ENCODE peak calls at places on chromosomes 2 and 18, in six cellular contexts. F is CD8-positive, alpha-beta T cell; G is uterus; P is GM23248; V is Peyer's patch; U is HCT116. E is an unnamed sample.

GRCh38 chr2:173218331-173219056 is 136.2 kb upstream of the CDCA7 start:
- DNase-seq in F (no peak), G (no peak), P (peak), V (no peak), U (no peak), E (no peak)

GRCh38 chr18:39909706-39910105 is 2045.3 kb upstream of the PIK3C3 start:
- DNase-seq in F (no peak), G (no peak), P (no peak), V (no peak), U (no peak), E (no peak)

GRCh38 chr2:112155331-112156151 is 17.4 kb downstream of the FBLN7 start:
- DNase-seq in F (peak), G (no peak), P (no peak), V (peak), U (no peak), E (no peak)

GRCh38 chr18:74654637-74655036 is 57.0 kb downstream of the ZNF407 start:
- DNase-seq in F (no peak), G (no peak), P (peak), V (no peak), U (no peak), E (peak)

GRCh38 chr2:9574314-9574713 is 18.7 kb upstream of the ADAM17 start:
- DNase-seq in F (no peak), G (no peak), P (peak), V (no peak), U (no peak), E (no peak)

GRCh38 chr2:15809504-15809903 is 130.8 kb upstream of the MYCN start:
- DNase-seq in F (no peak), G (no peak), P (no peak), V (no peak), U (no peak), E (no peak)

GRCh38 chr2:158953926-158954763 is 14.3 kb upstream of the TANC1 start:
- DNase-seq in F (no peak), G (peak), P (peak), V (peak), U (no peak), E (peak)

GRCh38 chr2:177184606-177185005 is 28.0 kb upstream of the HNRNPA3 start:
- DNase-seq in F (no peak), G (no peak), P (no peak), V (no peak), U (no peak), E (no peak)

GRCh38 chr2:151027147-151027546 is 234.5 kb downstream of the RBM43 start:
- DNase-seq in F (no peak), G (no peak), P (no peak), V (no peak), U (no peak), E (no peak)

GRCh38 chr2:8525582-8526402 is 156.1 kb upstream of the ID2 start:
- DNase-seq in F (no peak), G (peak), P (no peak), V (peak), U (no peak), E (peak)

GRCh38 chr2:197461073-197461472 is 7.7 kb downstream of the COQ10B start:
- DNase-seq in F (no peak), G (no peak), P (peak), V (no peak), U (no peak), E (no peak)

GRCh38 chr2:155176345-155176744 is 477.9 kb downstream of the KCNJ3 start:
- DNase-seq in F (no peak), G (no peak), P (no peak), V (no peak), U (no peak), E (no peak)

GRCh38 chr2:236726701-236727450 is 157.3 kb downstream of the ACKR3 start:
- DNase-seq in F (no peak), G (no peak), P (no peak), V (no peak), U (no peak), E (no peak)

GRCh38 chr2:58240938-58241755 is at the start of gene FANCL:
- DNase-seq in F (peak), G (peak), P (peak), V (peak), U (peak), E (peak)

GRCh38 chr2:107091163-107091864 is 205.3 kb upstream of the ST6GAL2 start:
- DNase-seq in F (no peak), G (no peak), P (no peak), V (no peak), U (no peak), E (peak)

GRCh38 chr2:199128476-199129214 is 329.1 kb downstream of the SATB2 start:
- DNase-seq in F (no peak), G (no peak), P (peak), V (no peak), U (no peak), E (no peak)

GRCh38 chr2:238263204-238264071 is 23.6 kb upstream of the HES6 start:
- DNase-seq in F (peak), G (peak), P (peak), V (peak), U (peak), E (peak)

GRCh38 chr2:240463866-240464481 is 28.5 kb downstream of the GPC1 start:
- DNase-seq in F (no peak), G (no peak), P (no peak), V (no peak), U (no peak), E (no peak)

GRCh38 chr2:168490916-168491605 is 35.0 kb downstream of the CERS6 start:
- DNase-seq in F (no peak), G (no peak), P (peak), V (no peak), U (no peak), E (no peak)

GRCh38 chr2:233445152-233445830 is 91.0 kb downstream of the DGKD start:
- DNase-seq in F (no peak), G (no peak), P (no peak), V (no peak), U (no peak), E (no peak)

GRCh38 chr2:8692783-8693768 is 11.2 kb downstream of the ID2 start:
- DNase-seq in F (peak), G (no peak), P (no peak), V (no peak), U (no peak), E (peak)

GRCh38 chr2:227765788-227766187 is 20.1 kb downstream of the SCYGR8 start:
- DNase-seq in F (no peak), G (no peak), P (no peak), V (no peak), U (no peak), E (no peak)

GRCh38 chr2:241615041-241615440 is 21.9 kb downstream of the THAP4 start:
- DNase-seq in F (no peak), G (no peak), P (no peak), V (no peak), U (no peak), E (no peak)

GRCh38 chr2:203484266-203485112 is 50.6 kb downstream of the RAPH1 start:
- DNase-seq in F (peak), G (no peak), P (no peak), V (no peak), U (no peak), E (peak)

GRCh38 chr2:143261986-143262784 is 133.0 kb downstream of the ARHGAP15 start:
- DNase-seq in F (peak), G (no peak), P (peak), V (peak), U (no peak), E (no peak)

GRCh38 chr18:63205791-63206252 is 113.7 kb downstream of the BCL2 start:
- DNase-seq in F (no peak), G (no peak), P (no peak), V (no peak), U (no peak), E (no peak)

GRCh38 chr18:63206433-63207153 is 113.0 kb downstream of the BCL2 start:
- DNase-seq in F (no peak), G (no peak), P (no peak), V (no peak), U (no peak), E (no peak)

GRCh38 chr18:63208676-63209075 is 110.9 kb downstream of the BCL2 start:
- DNase-seq in F (no peak), G (no peak), P (no peak), V (no peak), U (no peak), E (no peak)

GRCh38 chr18:63207154-63207790 is 112.3 kb downstream of the BCL2 start:
- DNase-seq in F (no peak), G (no peak), P (no peak), V (peak), U (no peak), E (no peak)

DNA sequence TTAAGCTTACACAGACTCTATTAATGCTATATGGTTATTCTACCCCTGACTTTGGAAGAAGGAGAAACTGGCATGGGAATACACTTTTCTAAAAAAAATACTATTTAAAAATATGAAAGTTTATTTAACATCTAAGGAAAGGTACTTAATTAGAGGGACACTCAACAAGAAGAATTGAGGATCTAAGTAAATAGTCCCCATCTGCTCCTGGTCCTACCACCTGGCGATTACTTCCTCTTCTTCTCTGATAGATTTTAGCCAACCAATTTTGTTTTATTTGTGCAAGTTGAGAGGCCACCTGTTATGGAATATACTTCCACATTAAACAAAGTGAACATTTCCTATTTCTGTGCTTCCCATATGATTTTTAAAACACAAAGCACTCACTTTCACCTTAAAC is 111.7 kb downstream of the BCL2 start:
- DNase-seq in F (no peak), G (no peak), P (no peak), V (no peak), U (no peak), E (no peak)
- H3K27ac ChIP-seq in F (peak), G (no peak), P (no peak), V (peak), U (no peak), E (no peak)

GRCh38 chr2:172095905-172096660 is 6.6 kb downstream of the DLX2 start:
- DNase-seq in F (no peak), G (no peak), P (peak), V (no peak), U (no peak), E (peak)
- H3K27ac ChIP-seq in F (no peak), G (no peak), P (peak), V (no peak), U (peak), E (peak)

GRCh38 chr2:54897420-54898310 is 152.6 kb downstream of the RTN4 start:
- DNase-seq in F (no peak), G (no peak), P (no peak), V (no peak), U (no peak), E (no peak)

GRCh38 chr2:54902763-54903162 is 147.5 kb downstream of the RTN4 start:
- DNase-seq in F (no peak), G (no peak), P (no peak), V (no peak), U (no peak), E (no peak)

GRCh38 chr2:54898451-54899226 is 151.6 kb downstream of the RTN4 start:
- DNase-seq in F (no peak), G (no peak), P (no peak), V (no peak), U (no peak), E (no peak)

GRCh38 chr2:54901224-54901986 is 148.8 kb downstream of the RTN4 start:
- DNase-seq in F (no peak), G (no peak), P (no peak), V (no peak), U (no peak), E (no peak)

DNA sequence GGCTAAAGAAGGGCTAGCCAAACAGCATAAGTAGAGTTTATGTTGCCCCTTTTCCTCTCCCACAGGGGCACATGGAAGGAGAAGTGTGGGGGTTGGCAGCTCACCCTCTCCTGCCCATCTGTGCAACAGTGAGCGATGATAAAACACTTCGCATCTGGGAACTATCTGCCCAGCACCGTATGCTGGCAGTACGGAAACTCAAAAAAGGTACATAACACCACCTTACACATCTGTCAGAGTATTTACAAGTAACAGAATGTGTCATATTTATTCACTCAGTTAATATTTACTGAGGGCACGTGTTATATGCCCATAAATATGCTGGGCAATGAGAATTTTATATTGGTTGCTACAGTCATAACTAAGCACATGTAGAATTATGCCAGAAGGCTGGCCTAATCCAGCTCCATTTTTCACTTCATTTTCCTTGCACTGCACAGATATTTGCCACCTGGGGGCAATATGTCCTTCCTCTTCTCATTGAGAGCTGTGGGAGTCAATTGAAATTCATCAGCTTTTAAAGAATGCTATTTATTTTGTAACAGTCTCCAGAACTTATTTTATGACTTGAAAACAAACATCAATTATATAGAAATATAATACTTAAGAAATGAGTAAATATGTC is 150.6 kb downstream of the RTN4 start:
- DNase-seq in F (no peak), G (no peak), P (peak), V (no peak), U (peak), E (peak)
- H3K27ac ChIP-seq in F (no peak), G (no peak), P (no peak), V (no peak), U (no peak), E (peak)

DNA sequence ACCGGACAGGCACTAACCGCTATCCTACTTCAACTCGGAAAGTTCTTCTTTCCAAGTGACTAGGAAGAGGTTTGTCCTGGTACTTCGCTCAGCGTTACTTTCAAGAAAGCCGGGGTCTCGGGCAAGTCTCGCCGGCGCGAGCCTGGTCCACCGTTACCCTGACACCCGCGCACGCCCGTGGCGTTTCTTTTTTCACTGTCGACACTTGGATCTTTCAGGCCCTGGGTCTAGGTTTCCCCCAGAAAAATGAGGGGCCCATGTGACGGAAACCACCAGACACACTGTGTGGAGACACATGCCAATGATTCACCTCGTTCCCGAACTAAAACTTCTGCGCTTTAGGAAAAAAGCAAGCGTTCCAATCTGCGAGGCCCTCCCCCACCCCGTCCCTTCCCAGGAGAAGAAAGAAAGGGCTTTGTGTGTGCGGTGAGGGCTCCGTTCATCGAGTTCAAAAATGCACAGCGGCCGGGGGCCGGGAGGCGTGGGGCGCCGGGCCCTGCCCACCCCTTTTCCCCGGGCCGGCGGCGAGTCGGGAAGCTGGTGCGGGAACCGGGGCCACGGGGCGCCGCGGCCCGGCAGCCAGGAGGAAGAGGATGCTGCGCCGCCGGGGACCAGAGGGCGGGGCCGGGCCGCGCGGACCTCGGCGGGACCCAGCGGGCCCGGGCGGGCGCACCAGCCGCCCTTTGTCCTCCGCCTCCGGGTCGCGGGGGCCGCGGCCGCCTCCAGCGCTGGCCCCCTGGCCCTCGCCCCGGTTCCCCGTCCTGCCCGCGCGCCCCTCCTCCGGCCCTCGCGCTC is 2.6 kb downstream of the ZNF521 start:
- DNase-seq in F (no peak), G (peak), P (peak), V (no peak), U (no peak), E (no peak)
- H3K27ac ChIP-seq in F (no peak), G (peak), P (peak), V (peak), U (no peak), E (no peak)

GRCh38 chr2:74835831-74836674 is 2.1 kb downstream of the HK2 start:
- DNase-seq in F (no peak), G (no peak), P (peak), V (peak), U (peak), E (peak)

GRCh38 chr2:74841663-74842062 is 7.7 kb downstream of the HK2 start:
- DNase-seq in F (no peak), G (no peak), P (no peak), V (no peak), U (no peak), E (no peak)

GRCh38 chr2:74834806-74835755 is 1.2 kb downstream of the HK2 start:
- DNase-seq in F (peak), G (peak), P (peak), V (peak), U (no peak), E (peak)

GRCh38 chr2:74833418-74834233 is at the start of gene HK2:
- DNase-seq in F (peak), G (peak), P (peak), V (peak), U (peak), E (peak)

GRCh38 chr2:74836675-74837401 is 2.9 kb downstream of the HK2 start:
- DNase-seq in F (no peak), G (no peak), P (peak), V (no peak), U (no peak), E (no peak)
- H3K27ac ChIP-seq in F (no peak), G (no peak), P (no peak), V (no peak), U (no peak), E (no peak)

GRCh38 chr2:120788349-120788700 is 52.7 kb downstream of the GLI2 start:
- DNase-seq in F (no peak), G (no peak), P (no peak), V (no peak), U (no peak), E (no peak)
- H3K27ac ChIP-seq in F (no peak), G (no peak), P (no peak), V (no peak), U (no peak), E (no peak)

GRCh38 chr2:128537646-128538045 is 219.0 kb upstream of the HS6ST1 start:
- DNase-seq in F (no peak), G (no peak), P (no peak), V (no peak), U (no peak), E (no peak)

GRCh38 chr2:128535928-128536327 is 217.3 kb upstream of the HS6ST1 start:
- DNase-seq in F (no peak), G (no peak), P (peak), V (no peak), U (peak), E (peak)

GRCh38 chr2:128540670-128541069 is 222.0 kb upstream of the HS6ST1 start:
- DNase-seq in F (no peak), G (no peak), P (no peak), V (no peak), U (no peak), E (no peak)

GRCh38 chr2:128536925-128537620 is 218.4 kb upstream of the HS6ST1 start:
- DNase-seq in F (no peak), G (no peak), P (peak), V (no peak), U (peak), E (peak)

DNA sequence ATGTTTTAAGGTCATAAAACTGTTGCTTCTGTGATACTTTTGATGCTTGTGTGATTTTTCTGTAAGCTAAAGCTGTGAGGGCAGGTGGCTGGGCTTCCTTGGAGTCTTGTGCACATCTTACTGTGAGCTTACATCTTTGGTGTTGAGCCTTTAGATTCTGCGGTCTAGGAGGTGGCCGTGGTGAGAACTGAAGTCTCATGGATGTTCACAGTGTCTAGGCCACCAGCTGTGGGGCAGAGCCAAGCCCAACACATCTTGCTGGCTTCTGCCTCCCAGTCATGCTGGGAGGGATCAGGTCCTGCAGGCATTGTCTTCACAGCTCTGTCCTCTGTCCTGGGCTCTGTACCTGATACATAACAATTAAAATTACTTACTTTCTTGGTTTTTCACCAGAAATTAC is 219.7 kb upstream of the HS6ST1 start:
- DNase-seq in F (no peak), G (no peak), P (no peak), V (no peak), U (no peak), E (no peak)
- H3K27ac ChIP-seq in F (no peak), G (no peak), P (no peak), V (no peak), U (no peak), E (no peak)

GRCh38 chr2:12755384-12755783 is 38.6 kb downstream of the TRIB2 start:
- DNase-seq in F (no peak), G (no peak), P (no peak), V (no peak), U (no peak), E (no peak)
- H3K27ac ChIP-seq in F (no peak), G (no peak), P (no peak), V (no peak), U (no peak), E (no peak)

E was measured in PC-3.